ENCODE peak calls at places on chromosomes 16 and 17, in four cellular contexts. One of them, this sample, is unnamed.

GRCh38 chr17:46190763-46191162 is 2.5 kb downstream of the KANSL1 start:
- DNase-seq in cardiac fibroblast: no peak
- DNase-seq in mesothelial cell of epicardium: no peak
- DNase-seq in colonic mucosa: no peak
- DNase-seq in this sample: no peak

GRCh38 chr16:85611455-85612190 is 1.5 kb upstream of the GSE1 start:
- DNase-seq in cardiac fibroblast: peak; percentile 81
- DNase-seq in mesothelial cell of epicardium: peak; percentile 76
- DNase-seq in colonic mucosa: peak; percentile 81
- DNase-seq in this sample: no peak

GRCh38 chr17:62165378-62165722 is 100.3 kb upstream of the MED13 start:
- DNase-seq in cardiac fibroblast: no peak
- DNase-seq in mesothelial cell of epicardium: no peak
- DNase-seq in colonic mucosa: peak; percentile 46
- DNase-seq in this sample: no peak

GRCh38 chr16:18853694-18854093 is 52.3 kb upstream of the ARL6IP1 start:
- DNase-seq in cardiac fibroblast: no peak
- DNase-seq in mesothelial cell of epicardium: no peak
- DNase-seq in colonic mucosa: no peak
- DNase-seq in this sample: no peak

GRCh38 chr16:86342161-86342560 is 168.2 kb upstream of the FOXF1 start:
- DNase-seq in cardiac fibroblast: no peak
- DNase-seq in mesothelial cell of epicardium: no peak
- DNase-seq in colonic mucosa: no peak
- DNase-seq in this sample: no peak

GRCh38 chr16:78709137-78709871 is 609.9 kb downstream of the WWOX start:
- DNase-seq in cardiac fibroblast: no peak
- DNase-seq in mesothelial cell of epicardium: no peak
- DNase-seq in colonic mucosa: no peak
- DNase-seq in this sample: no peak

GRCh38 chr17:79970576-79971068 is 65.0 kb downstream of the TBC1D16 start:
- DNase-seq in cardiac fibroblast: peak; percentile 42
- DNase-seq in mesothelial cell of epicardium: no peak
- DNase-seq in colonic mucosa: peak; percentile 74
- DNase-seq in this sample: no peak

GRCh38 chr17:34285304-34285792 is at the start of gene CCL11:
- DNase-seq in cardiac fibroblast: no peak
- DNase-seq in mesothelial cell of epicardium: no peak
- DNase-seq in colonic mucosa: no peak
- DNase-seq in this sample: no peak

GRCh38 chr16:81636298-81636960 is 142.7 kb upstream of the PLCG2 start:
- DNase-seq in cardiac fibroblast: peak; percentile 16
- DNase-seq in mesothelial cell of epicardium: no peak
- DNase-seq in colonic mucosa: no peak
- DNase-seq in this sample: no peak

GRCh38 chr16:87790278-87791023 is 24.7 kb upstream of the KLHDC4 start:
- DNase-seq in cardiac fibroblast: peak; percentile 62
- DNase-seq in mesothelial cell of epicardium: no peak
- DNase-seq in colonic mucosa: no peak
- DNase-seq in this sample: no peak

GRCh38 chr17:47745037-47745380 is 12.0 kb downstream of the TBX21 start:
- DNase-seq in cardiac fibroblast: no peak
- DNase-seq in mesothelial cell of epicardium: no peak
- DNase-seq in colonic mucosa: no peak
- DNase-seq in this sample: peak; percentile 67

GRCh38 chr17:43690624-43691316 is 29.0 kb upstream of the MEOX1 start:
- DNase-seq in cardiac fibroblast: no peak
- DNase-seq in mesothelial cell of epicardium: no peak
- DNase-seq in colonic mucosa: no peak
- DNase-seq in this sample: no peak

DNA sequence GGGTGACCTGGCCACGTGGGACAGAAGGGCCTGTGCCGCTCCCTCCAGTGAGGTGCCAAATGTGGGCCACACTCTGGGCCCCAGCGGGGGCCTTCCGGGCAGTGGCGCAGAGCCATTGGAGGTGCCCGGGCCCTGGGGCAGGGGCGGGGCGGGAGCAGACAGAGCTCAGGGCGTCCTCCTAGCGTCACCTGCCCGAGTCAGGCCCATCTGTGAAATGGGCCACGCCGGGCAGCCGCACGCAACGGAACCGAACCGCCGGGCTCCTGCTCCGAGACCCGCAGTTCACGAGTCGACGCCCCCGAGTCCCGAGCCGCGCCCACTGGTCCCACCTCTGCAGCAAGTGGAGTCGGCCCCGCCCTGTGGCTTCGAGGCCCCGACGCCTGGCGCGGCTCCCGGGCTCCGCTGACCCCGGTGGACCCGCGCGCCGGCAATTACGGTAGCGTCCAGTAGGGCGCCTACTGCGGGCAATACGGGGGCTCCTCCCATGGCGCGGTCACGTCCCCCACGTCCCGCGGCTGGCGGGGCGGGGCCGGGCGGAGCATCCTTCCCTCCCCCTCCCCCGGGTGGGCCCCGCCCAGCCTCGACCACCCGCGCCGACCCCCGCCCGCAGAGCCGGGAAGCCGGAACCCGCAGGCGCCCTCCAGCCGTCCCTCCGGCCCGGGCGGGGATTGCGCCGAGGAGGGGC is 1.9 kb downstream of the SLC16A3 start:
- DNase-seq in cardiac fibroblast: peak; percentile 95
- DNase-seq in mesothelial cell of epicardium: peak; percentile 65
- DNase-seq in colonic mucosa: peak; percentile 95
- DNase-seq in this sample: no peak
- TF ChIP-seq CTCF in cardiac fibroblast: peak; percentile 46
- TF ChIP-seq CTCF in mesothelial cell of epicardium: peak; percentile 60
- TF ChIP-seq CTCF in colonic mucosa: peak; percentile 51
- TF ChIP-seq CTCF in this sample: peak; percentile 73

DNA sequence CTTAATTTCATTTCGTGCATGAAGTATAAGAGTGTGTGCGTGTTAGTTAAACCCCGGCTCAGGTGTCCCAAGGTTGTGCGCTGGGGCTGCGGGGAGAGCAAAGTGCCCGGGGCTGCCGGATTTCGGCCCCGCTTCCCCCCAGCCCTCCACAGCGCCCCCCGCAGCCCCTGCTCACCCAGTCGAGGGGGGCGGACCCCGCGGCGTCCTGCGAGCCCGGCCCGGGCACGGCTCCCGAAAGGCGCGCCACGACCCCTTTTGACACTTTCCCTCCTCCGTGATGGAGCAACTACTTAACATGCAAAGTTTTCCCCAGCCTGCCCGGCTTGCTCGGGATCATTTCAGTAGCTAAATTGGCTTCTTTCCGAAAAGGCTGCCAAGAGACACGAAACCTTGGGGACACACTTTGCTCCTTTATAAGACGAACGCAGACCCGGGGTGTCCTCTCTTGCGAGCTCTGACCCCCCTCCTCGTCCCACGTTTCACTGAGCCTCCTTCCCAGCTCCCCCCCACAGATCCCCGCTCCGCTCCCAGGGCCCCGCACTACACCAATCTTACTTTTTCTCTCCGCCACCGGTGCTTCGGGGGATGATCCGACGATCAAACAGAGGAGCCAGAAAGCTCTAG is 589 bp downstream of the C17orf58 start:
- DNase-seq in cardiac fibroblast: peak; percentile 26
- DNase-seq in mesothelial cell of epicardium: peak; percentile 56
- DNase-seq in colonic mucosa: peak; percentile 39
- DNase-seq in this sample: no peak
- TF ChIP-seq CTCF in cardiac fibroblast: no peak
- TF ChIP-seq CTCF in mesothelial cell of epicardium: no peak
- TF ChIP-seq CTCF in colonic mucosa: no peak
- TF ChIP-seq CTCF in this sample: peak; percentile 17

GRCh38 chr17:75142236-75142971 is 10.9 kb upstream of the NT5C start:
- DNase-seq in cardiac fibroblast: no peak
- DNase-seq in mesothelial cell of epicardium: no peak
- DNase-seq in colonic mucosa: no peak
- DNase-seq in this sample: no peak
- TF ChIP-seq CTCF in cardiac fibroblast: no peak
- TF ChIP-seq CTCF in mesothelial cell of epicardium: no peak
- TF ChIP-seq CTCF in colonic mucosa: no peak
- TF ChIP-seq CTCF in this sample: no peak

GRCh38 chr16:89294486-89294885 is 77.0 kb downstream of the ZNF778 start:
- DNase-seq in cardiac fibroblast: no peak
- DNase-seq in mesothelial cell of epicardium: no peak
- DNase-seq in colonic mucosa: no peak
- DNase-seq in this sample: no peak

GRCh38 chr16:89295071-89295900 is 77.8 kb downstream of the ZNF778 start:
- DNase-seq in cardiac fibroblast: no peak
- DNase-seq in mesothelial cell of epicardium: no peak
- DNase-seq in colonic mucosa: no peak
- DNase-seq in this sample: no peak

GRCh38 chr16:89291776-89292175 is 74.3 kb downstream of the ZNF778 start:
- DNase-seq in cardiac fibroblast: no peak
- DNase-seq in mesothelial cell of epicardium: no peak
- DNase-seq in colonic mucosa: no peak
- DNase-seq in this sample: no peak

GRCh38 chr16:89292443-89293078 is 75.1 kb downstream of the ZNF778 start:
- DNase-seq in cardiac fibroblast: no peak
- DNase-seq in mesothelial cell of epicardium: no peak
- DNase-seq in colonic mucosa: no peak
- DNase-seq in this sample: no peak

GRCh38 chr16:89293276-89294143 is 76.0 kb downstream of the ZNF778 start:
- DNase-seq in cardiac fibroblast: no peak
- DNase-seq in mesothelial cell of epicardium: no peak
- DNase-seq in colonic mucosa: no peak
- DNase-seq in this sample: no peak
- TF ChIP-seq CTCF in cardiac fibroblast: no peak
- TF ChIP-seq CTCF in mesothelial cell of epicardium: no peak
- TF ChIP-seq CTCF in colonic mucosa: no peak
- TF ChIP-seq CTCF in this sample: peak; percentile 41

GRCh38 chr16:75618782-75619181 is 4.3 kb downstream of the ADAT1 start:
- DNase-seq in cardiac fibroblast: no peak
- DNase-seq in mesothelial cell of epicardium: no peak
- DNase-seq in colonic mucosa: no peak
- DNase-seq in this sample: no peak

GRCh38 chr16:75620326-75621169 is 2.5 kb downstream of the ADAT1 start:
- DNase-seq in cardiac fibroblast: no peak
- DNase-seq in mesothelial cell of epicardium: no peak
- DNase-seq in colonic mucosa: no peak
- DNase-seq in this sample: no peak

GRCh38 chr16:75624921-75625334 is 1.8 kb upstream of the ADAT1 start:
- DNase-seq in cardiac fibroblast: peak; percentile 55
- DNase-seq in mesothelial cell of epicardium: no peak
- DNase-seq in colonic mucosa: no peak
- DNase-seq in this sample: no peak

GRCh38 chr16:75622762-75623605 is at the start of gene ADAT1:
- DNase-seq in cardiac fibroblast: peak; percentile 98
- DNase-seq in mesothelial cell of epicardium: peak; percentile 97
- DNase-seq in colonic mucosa: peak; percentile 99
- DNase-seq in this sample: peak; percentile 97

DNA sequence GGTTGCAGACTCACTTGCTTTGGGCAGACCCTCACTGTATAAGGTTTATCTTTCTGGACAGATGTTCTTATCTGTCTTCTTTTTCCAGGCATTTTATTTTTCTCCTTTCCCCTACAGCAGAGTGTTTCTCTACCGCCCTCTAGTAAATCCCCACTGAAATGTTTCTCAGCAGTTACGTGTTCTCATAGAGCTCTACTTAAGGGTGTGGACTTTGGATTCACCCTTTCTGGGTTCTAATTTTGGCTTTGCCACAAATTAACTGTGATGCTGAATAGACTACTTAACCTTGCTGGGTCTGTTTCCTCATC is 2.0 kb downstream of the ADAT1 start:
- DNase-seq in cardiac fibroblast: peak; percentile 41
- DNase-seq in mesothelial cell of epicardium: no peak
- DNase-seq in colonic mucosa: no peak
- DNase-seq in this sample: no peak
- TF ChIP-seq CTCF in cardiac fibroblast: peak; percentile 64
- TF ChIP-seq CTCF in mesothelial cell of epicardium: no peak
- TF ChIP-seq CTCF in colonic mucosa: peak; percentile 39
- TF ChIP-seq CTCF in this sample: peak; percentile 64

GRCh38 chr17:5560361-5560988 is 23.8 kb downstream of the NLRP1 start:
- DNase-seq in cardiac fibroblast: no peak
- DNase-seq in mesothelial cell of epicardium: no peak
- DNase-seq in colonic mucosa: no peak
- DNase-seq in this sample: no peak
- TF ChIP-seq CTCF in cardiac fibroblast: no peak
- TF ChIP-seq CTCF in mesothelial cell of epicardium: no peak
- TF ChIP-seq CTCF in colonic mucosa: no peak
- TF ChIP-seq CTCF in this sample: no peak

This sample was measured in type B pancreatic cell.